ENCODE peak calls at places on chromosome 4, in four cellular contexts. One of them, this sample, is unnamed.

GRCh38 chr4:153655928-153656327 is 28.2 kb upstream of the TLR2 start:
- DNase-seq in fibroblast of lung: peak
- DNase-seq in AG20443: no peak
- DNase-seq in heart right ventricle: no peak
- DNase-seq in this sample: no peak

GRCh38 chr4:104591505-104591904 is 96.8 kb upstream of the CXXC4 start:
- DNase-seq in fibroblast of lung: no peak
- DNase-seq in AG20443: no peak
- DNase-seq in heart right ventricle: peak
- DNase-seq in this sample: peak

GRCh38 chr4:77251751-77252150 is 94.7 kb downstream of the CCNG2 start:
- DNase-seq in fibroblast of lung: no peak
- DNase-seq in AG20443: no peak
- DNase-seq in heart right ventricle: no peak
- DNase-seq in this sample: no peak

GRCh38 chr4:72846280-72847111 is 223.0 kb downstream of the COX18 start:
- DNase-seq in fibroblast of lung: peak
- DNase-seq in AG20443: no peak
- DNase-seq in heart right ventricle: no peak
- DNase-seq in this sample: peak

GRCh38 chr4:185122681-185123345 is 20.3 kb upstream of the SLC25A4 start:
- DNase-seq in fibroblast of lung: peak
- DNase-seq in AG20443: no peak
- DNase-seq in heart right ventricle: no peak
- DNase-seq in this sample: no peak

GRCh38 chr4:149166886-149167285 is 648.8 kb downstream of the IQCM start:
- DNase-seq in fibroblast of lung: peak
- DNase-seq in AG20443: no peak
- DNase-seq in heart right ventricle: no peak
- DNase-seq in this sample: no peak

GRCh38 chr4:57265831-57266582 is 155.8 kb upstream of the IGFBP7 start:
- DNase-seq in fibroblast of lung: peak
- DNase-seq in AG20443: peak
- DNase-seq in heart right ventricle: peak
- DNase-seq in this sample: no peak

GRCh38 chr4:87304659-87305277 is 17.9 kb downstream of the HSD17B13 start:
- DNase-seq in fibroblast of lung: peak
- DNase-seq in AG20443: peak
- DNase-seq in heart right ventricle: no peak
- DNase-seq in this sample: no peak

GRCh38 chr4:56859841-56860240 is 38.3 kb upstream of the SPINK2 start:
- DNase-seq in fibroblast of lung: no peak
- DNase-seq in AG20443: no peak
- DNase-seq in heart right ventricle: no peak
- DNase-seq in this sample: no peak

GRCh38 chr4:182015893-182016292 is 227.3 kb upstream of the TENM3 start:
- DNase-seq in fibroblast of lung: peak
- DNase-seq in AG20443: peak
- DNase-seq in heart right ventricle: no peak
- DNase-seq in this sample: no peak

GRCh38 chr4:5137927-5138326 is 86.6 kb downstream of the STK32B start:
- DNase-seq in fibroblast of lung: peak
- DNase-seq in AG20443: peak
- DNase-seq in heart right ventricle: no peak
- DNase-seq in this sample: no peak

GRCh38 chr4:175633310-175633709 is 178.8 kb downstream of the GPM6A start:
- DNase-seq in fibroblast of lung: no peak
- DNase-seq in AG20443: no peak
- DNase-seq in heart right ventricle: no peak
- DNase-seq in this sample: no peak

GRCh38 chr4:83307920-83308319 is 23.3 kb upstream of the COQ2 start:
- DNase-seq in fibroblast of lung: no peak
- DNase-seq in AG20443: no peak
- DNase-seq in heart right ventricle: no peak
- DNase-seq in this sample: no peak

GRCh38 chr4:101682946-101683345 is 107.6 kb upstream of the BANK1 start:
- DNase-seq in fibroblast of lung: no peak
- DNase-seq in AG20443: no peak
- DNase-seq in heart right ventricle: no peak
- DNase-seq in this sample: no peak

GRCh38 chr4:165992263-165992662 is 119.2 kb downstream of the TLL1 start:
- DNase-seq in fibroblast of lung: no peak
- DNase-seq in AG20443: no peak
- DNase-seq in heart right ventricle: no peak
- DNase-seq in this sample: no peak

GRCh38 chr4:127604949-127605709 is 27.6 kb upstream of the INTU start:
- DNase-seq in fibroblast of lung: peak
- DNase-seq in AG20443: peak
- DNase-seq in heart right ventricle: no peak
- DNase-seq in this sample: no peak

GRCh38 chr4:112416464-112416863 is 99.5 kb downstream of the NEUROG2 start:
- DNase-seq in fibroblast of lung: no peak
- DNase-seq in AG20443: no peak
- DNase-seq in heart right ventricle: no peak
- DNase-seq in this sample: no peak

GRCh38 chr4:74005528-74005927 is 7.1 kb upstream of the CXCL5 start:
- DNase-seq in fibroblast of lung: no peak
- DNase-seq in AG20443: no peak
- DNase-seq in heart right ventricle: no peak
- DNase-seq in this sample: no peak

GRCh38 chr4:150371869-150372268 is 210.1 kb upstream of the MAB21L2 start:
- DNase-seq in fibroblast of lung: no peak
- DNase-seq in AG20443: no peak
- DNase-seq in heart right ventricle: no peak
- DNase-seq in this sample: no peak

GRCh38 chr4:121900132-121900983 is 30.1 kb upstream of the BBS7 start:
- DNase-seq in fibroblast of lung: peak
- DNase-seq in AG20443: peak
- DNase-seq in heart right ventricle: peak
- DNase-seq in this sample: peak

GRCh38 chr4:56307423-56307822 is 79.9 kb downstream of the AASDH start:
- DNase-seq in fibroblast of lung: peak
- DNase-seq in AG20443: no peak
- DNase-seq in heart right ventricle: no peak
- DNase-seq in this sample: no peak

GRCh38 chr4:87843936-87844335 is 11.2 kb downstream of the MEPE start:
- DNase-seq in fibroblast of lung: peak
- DNase-seq in AG20443: peak
- DNase-seq in heart right ventricle: no peak
- DNase-seq in this sample: no peak

GRCh38 chr4:154049457-154050181 is 260.7 kb upstream of the SFRP2 start:
- DNase-seq in fibroblast of lung: peak
- DNase-seq in AG20443: peak
- DNase-seq in heart right ventricle: no peak
- DNase-seq in this sample: peak

GRCh38 chr4:114082348-114082747 is 102.9 kb upstream of the ARSJ start:
- DNase-seq in fibroblast of lung: peak
- DNase-seq in AG20443: peak
- DNase-seq in heart right ventricle: no peak
- DNase-seq in this sample: no peak

GRCh38 chr4:142218726-142219125 is 582.3 kb downstream of the IL15 start:
- DNase-seq in fibroblast of lung: no peak
- DNase-seq in AG20443: no peak
- DNase-seq in heart right ventricle: no peak
- DNase-seq in this sample: no peak

GRCh38 chr4:185919107-185919506 is 107.1 kb upstream of the SORBS2 start:
- DNase-seq in fibroblast of lung: no peak
- DNase-seq in AG20443: no peak
- DNase-seq in heart right ventricle: no peak
- DNase-seq in this sample: no peak

GRCh38 chr4:25524616-25525146 is 131.0 kb upstream of the SLC34A2 start:
- DNase-seq in fibroblast of lung: no peak
- DNase-seq in AG20443: no peak
- DNase-seq in heart right ventricle: no peak
- DNase-seq in this sample: no peak

GRCh38 chr4:165312506-165312905 is 15.0 kb upstream of the MSMO1 start:
- DNase-seq in fibroblast of lung: peak
- DNase-seq in AG20443: peak
- DNase-seq in heart right ventricle: no peak
- DNase-seq in this sample: no peak

GRCh38 chr4:109648997-109649575 is 54.2 kb downstream of the CASP6 start:
- DNase-seq in fibroblast of lung: no peak
- DNase-seq in AG20443: no peak
- DNase-seq in heart right ventricle: no peak
- DNase-seq in this sample: no peak

GRCh38 chr4:89298788-89299152 is 8.8 kb downstream of the GPRIN3 start:
- DNase-seq in fibroblast of lung: peak
- DNase-seq in AG20443: no peak
- DNase-seq in heart right ventricle: no peak
- DNase-seq in this sample: no peak

GRCh38 chr4:157978680-157979361 is 194.0 kb downstream of the GASK1B start:
- DNase-seq in fibroblast of lung: peak
- DNase-seq in AG20443: peak
- DNase-seq in heart right ventricle: peak
- DNase-seq in this sample: peak

GRCh38 chr4:121277194-121278105 is 103.4 kb downstream of the QRFPR start:
- DNase-seq in fibroblast of lung: no peak
- DNase-seq in AG20443: no peak
- DNase-seq in heart right ventricle: no peak
- DNase-seq in this sample: no peak

This sample was measured in ecto neural progenitor cell.